ENCODE peak calls at places on chromosomes 2 and 18, in eight cellular contexts. O, K, V, D, Q, M, F and Y are unnamed samples.

GRCh38 chr2:25521665-25522387 is 151.6 kb downstream of the DTNB start:
- DNase-seq in O (peak; percentile 48), K (peak; percentile 45), V (peak; percentile 68), D (no peak), Q (no peak), M (peak; percentile 54), F (peak; percentile 81), Y (no peak)

GRCh38 chr2:74921236-74921736 is 37.2 kb upstream of the POLE4 start:
- DNase-seq in O (no peak), K (no peak), V (no peak), D (no peak), Q (no peak), M (peak; percentile 38), F (no peak), Y (no peak)

GRCh38 chr18:9971313-9971920 is 57.6 kb downstream of the VAPA start:
- DNase-seq in O (peak; percentile 34), K (peak; percentile 81), V (peak; percentile 59), D (peak; percentile 51), Q (peak; percentile 68), M (peak; percentile 78), F (peak; percentile 75), Y (peak; percentile 47)

GRCh38 chr2:62464608-62465007 is 41.4 kb downstream of the TMEM17 start:
- DNase-seq in O (peak; percentile 31), K (no peak), V (no peak), D (no peak), Q (no peak), M (no peak), F (peak; percentile 22), Y (no peak)

GRCh38 chr2:69456950-69457445 is 19.8 kb upstream of the NFU1 start:
- DNase-seq in O (no peak), K (no peak), V (no peak), D (no peak), Q (no peak), M (no peak), F (no peak), Y (no peak)

GRCh38 chr2:213316001-213316735 is 31.9 kb downstream of the SPAG16 start:
- DNase-seq in O (peak; percentile 51), K (no peak), V (no peak), D (no peak), Q (no peak), M (peak; percentile 15), F (peak; percentile 55), Y (no peak)

GRCh38 chr2:193973781-193974180 is 1683.2 kb upstream of the SLC39A10 start:
- DNase-seq in O (no peak), K (no peak), V (no peak), D (no peak), Q (no peak), M (no peak), F (no peak), Y (no peak)

GRCh38 chr18:11783716-11784331 is 67.4 kb upstream of the CHMP1B start:
- DNase-seq in O (no peak), K (no peak), V (no peak), D (no peak), Q (no peak), M (peak; percentile 64), F (no peak), Y (no peak)

GRCh38 chr2:191601060-191601459 is 76.9 kb upstream of the NABP1 start:
- DNase-seq in O (no peak), K (no peak), V (no peak), D (no peak), Q (peak; percentile 60), M (no peak), F (no peak), Y (no peak)

GRCh38 chr2:217988840-217989204 is 14.0 kb downstream of the TNS1 start:
- DNase-seq in O (no peak), K (no peak), V (no peak), D (no peak), Q (no peak), M (peak; percentile 77), F (peak; percentile 60), Y (no peak)

GRCh38 chr2:222436040-222436413 is 11.7 kb downstream of the SGPP2 start:
- DNase-seq in O (no peak), K (no peak), V (no peak), D (no peak), Q (no peak), M (no peak), F (no peak), Y (no peak)

GRCh38 chr2:43758738-43759137 is 15.1 kb upstream of the DYNC2LI1 start:
- DNase-seq in O (peak; percentile 72), K (no peak), V (no peak), D (no peak), Q (no peak), M (no peak), F (peak; percentile 78), Y (no peak)

GRCh38 chr2:150624001-150624401 is 136.5 kb upstream of the RND3 start:
- DNase-seq in O (peak; percentile 39), K (peak; percentile 15), V (no peak), D (no peak), Q (no peak), M (no peak), F (no peak), Y (no peak)

GRCh38 chr2:88684519-88684918 is 7.0 kb upstream of the RPIA start:
- DNase-seq in O (no peak), K (no peak), V (no peak), D (no peak), Q (no peak), M (no peak), F (no peak), Y (no peak)

GRCh38 chr2:238879621-238880377 is 31.9 kb downstream of the TWIST2 start:
- DNase-seq in O (no peak), K (no peak), V (no peak), D (no peak), Q (no peak), M (no peak), F (no peak), Y (no peak)

GRCh38 chr2:43018179-43019024 is 208.0 kb downstream of the ZFP36L2 start:
- DNase-seq in O (peak; percentile 41), K (no peak), V (no peak), D (no peak), Q (peak; percentile 92), M (no peak), F (peak; percentile 89), Y (no peak)

GRCh38 chr18:59719533-59720325 is 22.5 kb upstream of the CCBE1 start:
- DNase-seq in O (peak; percentile 94), K (no peak), V (no peak), D (no peak), Q (no peak), M (no peak), F (peak; percentile 92), Y (no peak)

GRCh38 chr2:149314687-149315086 is 15.7 kb upstream of the LYPD6 start:
- DNase-seq in O (no peak), K (peak; percentile 15), V (no peak), D (no peak), Q (no peak), M (peak; percentile 42), F (no peak), Y (no peak)

GRCh38 chr2:29010946-29011649 is 30.0 kb downstream of the TOGARAM2 start:
- DNase-seq in O (peak; percentile 80), K (peak; percentile 22), V (peak; percentile 57), D (peak; percentile 63), Q (no peak), M (peak; percentile 56), F (peak; percentile 14), Y (no peak)

GRCh38 chr2:34003795-34004194 is 404.7 kb upstream of the FAM98A start:
- DNase-seq in O (no peak), K (no peak), V (no peak), D (no peak), Q (no peak), M (no peak), F (no peak), Y (no peak)

GRCh38 chr2:109091526-109091925 is 37.5 kb upstream of the SH3RF3 start:
- DNase-seq in O (no peak), K (no peak), V (no peak), D (no peak), Q (no peak), M (no peak), F (no peak), Y (no peak)

GRCh38 chr2:176415156-176415870 is 146.1 kb downstream of the MTX2 start:
- DNase-seq in O (no peak), K (no peak), V (no peak), D (no peak), Q (no peak), M (no peak), F (no peak), Y (no peak)

GRCh38 chr2:196338440-196338839 is 167.1 kb upstream of the STK17B start:
- DNase-seq in O (no peak), K (no peak), V (no peak), D (no peak), Q (no peak), M (no peak), F (no peak), Y (no peak)

DNA sequence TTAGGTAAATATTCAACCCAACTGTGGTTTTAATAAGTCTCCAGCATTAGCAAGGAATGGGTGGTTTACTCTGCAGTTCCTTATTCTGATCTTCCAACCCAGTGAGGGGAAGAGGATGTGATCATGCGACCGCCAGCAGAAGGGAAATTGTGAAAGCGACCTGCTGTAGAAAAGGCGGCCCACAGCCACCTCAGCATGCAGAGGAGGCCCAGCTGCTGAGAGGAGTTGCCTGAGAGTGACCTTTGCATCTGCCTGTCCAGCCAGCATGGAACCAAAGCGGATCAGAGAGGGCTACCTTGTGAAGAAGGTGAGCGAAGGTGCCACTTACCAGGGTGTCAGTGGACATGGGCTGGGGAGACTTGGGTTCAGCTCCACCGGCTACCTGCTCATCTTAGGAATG is at the start of gene PLEK:
- DNase-seq in O (no peak), K (no peak), V (no peak), D (peak; percentile 29), Q (peak; percentile 83), M (no peak), F (no peak), Y (no peak)
- H3K27ac ChIP-seq in O (no peak within 1 kb of the TSS), K (no peak within 1 kb of the TSS), V (peak within 1 kb of the TSS; percentile 47), D (peak within 1 kb of the TSS; percentile 67), Q (no peak within 1 kb of the TSS), M (no peak within 1 kb of the TSS), F (no peak within 1 kb of the TSS), Y (no peak within 1 kb of the TSS)

DNA sequence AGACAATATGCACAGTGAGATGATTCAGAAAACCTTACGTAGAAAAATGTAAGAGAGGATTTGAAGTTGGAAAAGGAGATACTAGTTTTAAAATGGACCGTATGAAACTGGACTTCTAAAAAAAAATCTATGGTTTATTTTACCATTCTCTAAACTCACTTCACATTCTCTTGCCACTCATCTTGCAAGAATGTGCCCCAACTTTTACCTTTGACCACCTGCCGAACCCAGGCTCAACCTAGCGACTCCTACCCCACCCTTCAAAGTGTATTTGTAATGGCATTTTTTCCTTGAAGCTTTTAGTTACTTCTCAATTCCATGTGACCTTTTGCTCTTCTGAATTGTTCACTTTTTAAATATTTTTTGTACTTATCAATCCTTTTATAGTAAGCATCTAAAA is 160.8 kb downstream of the PHLPP1 start:
- DNase-seq in O (no peak), K (no peak), V (no peak), D (no peak), Q (no peak), M (no peak), F (no peak), Y (no peak)
- H3K4me1 ChIP-seq in O (peaks cover 32% of the 10 kb centered on the region), K (peaks cover 39% of the 10 kb centered on the region), V (no peaks in the 10 kb centered on the region), D (no peaks in the 10 kb centered on the region), Q (peaks cover 3% of the 10 kb centered on the region), M (peaks cover 5% of the 10 kb centered on the region), F (peaks cover 37% of the 10 kb centered on the region), Y (peaks cover 5% of the 10 kb centered on the region)

GRCh38 chr2:183594150-183594549 is 469.9 kb downstream of the NUP35 start:
- DNase-seq in O (no peak), K (no peak), V (no peak), D (no peak), Q (no peak), M (no peak), F (no peak), Y (no peak)
- H3K4me3 ChIP-seq in O (no peak overlapping the region), K (no peak overlapping the region), V (no peak overlapping the region), D (no peak overlapping the region), Q (no peak overlapping the region), M (no peak overlapping the region), F (no peak overlapping the region), Y (no peak overlapping the region)

GRCh38 chr2:110115291-110116032 is at the start of gene MALL:
- DNase-seq in O (no peak), K (peak; percentile 55), V (no peak), D (no peak), Q (no peak), M (peak; percentile 51), F (peak; percentile 65), Y (no peak)
- H3K27ac ChIP-seq in O (no peak within 1 kb of the TSS), K (no peak within 1 kb of the TSS), V (no peak within 1 kb of the TSS), D (no peak within 1 kb of the TSS), Q (no peak within 1 kb of the TSS), M (no peak within 1 kb of the TSS), F (no peak within 1 kb of the TSS), Y (no peak within 1 kb of the TSS)